ENCODE peak calls at places on chromosome 2, in ten cellular contexts. One of them, this sample, is unnamed.

GRCh38 chr2:26612522-26613240 is 28.5 kb downstream of the CIB4 start:
- DNase-seq in colonic mucosa: peak; percentile 39
- DNase-seq in heart right ventricle: peak; percentile 64
- DNase-seq in CD4-positive, alpha-beta memory T cell: no peak
- DNase-seq in Panc1: no peak
- DNase-seq in WERI-Rb-1: peak; percentile 90
- DNase-seq in IMR-90: no peak
- DNase-seq in endodermal cell: no peak
- DNase-seq in pancreas: peak; percentile 52
- DNase-seq in lower lobe of right lung: no peak
- DNase-seq in this sample: peak; percentile 49

GRCh38 chr2:237500681-237501424 is 13.8 kb downstream of the MLPH start:
- DNase-seq in colonic mucosa: no peak
- DNase-seq in heart right ventricle: no peak
- DNase-seq in CD4-positive, alpha-beta memory T cell: no peak
- DNase-seq in Panc1: peak; percentile 94
- DNase-seq in WERI-Rb-1: no peak
- DNase-seq in IMR-90: peak; percentile 100
- DNase-seq in endodermal cell: no peak
- DNase-seq in pancreas: no peak
- DNase-seq in lower lobe of right lung: no peak
- DNase-seq in this sample: peak; percentile 83

GRCh38 chr2:24970483-24971299 is 1.1 kb downstream of the DNAJC27 start:
- DNase-seq in colonic mucosa: peak; percentile 21
- DNase-seq in heart right ventricle: no peak
- DNase-seq in CD4-positive, alpha-beta memory T cell: no peak
- DNase-seq in Panc1: no peak
- DNase-seq in WERI-Rb-1: no peak
- DNase-seq in IMR-90: peak; percentile 30
- DNase-seq in endodermal cell: no peak
- DNase-seq in pancreas: no peak
- DNase-seq in lower lobe of right lung: no peak
- DNase-seq in this sample: peak; percentile 38

GRCh38 chr2:148044322-148044721 is 23.4 kb downstream of the MBD5 start:
- DNase-seq in colonic mucosa: no peak
- DNase-seq in heart right ventricle: no peak
- DNase-seq in CD4-positive, alpha-beta memory T cell: no peak
- DNase-seq in Panc1: no peak
- DNase-seq in WERI-Rb-1: no peak
- DNase-seq in IMR-90: no peak
- DNase-seq in endodermal cell: no peak
- DNase-seq in pancreas: no peak
- DNase-seq in lower lobe of right lung: no peak
- DNase-seq in this sample: no peak

GRCh38 chr2:72785517-72785916 is 40.3 kb downstream of the EXOC6B start:
- DNase-seq in colonic mucosa: no peak
- DNase-seq in heart right ventricle: no peak
- DNase-seq in CD4-positive, alpha-beta memory T cell: no peak
- DNase-seq in Panc1: no peak
- DNase-seq in WERI-Rb-1: no peak
- DNase-seq in IMR-90: no peak
- DNase-seq in endodermal cell: no peak
- DNase-seq in pancreas: no peak
- DNase-seq in lower lobe of right lung: no peak
- DNase-seq in this sample: peak; percentile 14

GRCh38 chr2:28661589-28662001 is 90.0 kb upstream of the PPP1CB start:
- DNase-seq in colonic mucosa: peak; percentile 85
- DNase-seq in heart right ventricle: peak; percentile 55
- DNase-seq in CD4-positive, alpha-beta memory T cell: no peak
- DNase-seq in Panc1: no peak
- DNase-seq in WERI-Rb-1: no peak
- DNase-seq in IMR-90: peak; percentile 88
- DNase-seq in endodermal cell: no peak
- DNase-seq in pancreas: peak; percentile 68
- DNase-seq in lower lobe of right lung: no peak
- DNase-seq in this sample: no peak

GRCh38 chr2:235511187-235511661 is 17.4 kb downstream of the AGAP1 start:
- DNase-seq in colonic mucosa: peak; percentile 78
- DNase-seq in heart right ventricle: no peak
- DNase-seq in CD4-positive, alpha-beta memory T cell: no peak
- DNase-seq in Panc1: no peak
- DNase-seq in WERI-Rb-1: no peak
- DNase-seq in IMR-90: peak; percentile 88
- DNase-seq in endodermal cell: peak; percentile 70
- DNase-seq in pancreas: peak; percentile 53
- DNase-seq in lower lobe of right lung: peak; percentile 63
- DNase-seq in this sample: peak; percentile 33

GRCh38 chr2:64210816-64211215 is 66.6 kb upstream of the PELI1 start:
- DNase-seq in colonic mucosa: peak; percentile 66
- DNase-seq in heart right ventricle: no peak
- DNase-seq in CD4-positive, alpha-beta memory T cell: no peak
- DNase-seq in Panc1: no peak
- DNase-seq in WERI-Rb-1: no peak
- DNase-seq in IMR-90: no peak
- DNase-seq in endodermal cell: no peak
- DNase-seq in pancreas: no peak
- DNase-seq in lower lobe of right lung: no peak
- DNase-seq in this sample: no peak

GRCh38 chr2:85547089-85547858 is 8.3 kb downstream of the MAT2A start:
- DNase-seq in colonic mucosa: no peak
- DNase-seq in heart right ventricle: no peak
- DNase-seq in CD4-positive, alpha-beta memory T cell: no peak
- DNase-seq in Panc1: no peak
- DNase-seq in WERI-Rb-1: no peak
- DNase-seq in IMR-90: no peak
- DNase-seq in endodermal cell: peak; percentile 61
- DNase-seq in pancreas: no peak
- DNase-seq in lower lobe of right lung: no peak
- DNase-seq in this sample: no peak
- H3K27ac ChIP-seq in colonic mucosa: no peak overlapping the region
- H3K27ac ChIP-seq in heart right ventricle: no peak overlapping the region
- H3K27ac ChIP-seq in CD4-positive, alpha-beta memory T cell: no peak overlapping the region
- H3K27ac ChIP-seq in Panc1: peak overlapping the region; percentile 100
- H3K27ac ChIP-seq in WERI-Rb-1: no peak overlapping the region
- H3K27ac ChIP-seq in IMR-90: peak overlapping the region; percentile 19
- H3K27ac ChIP-seq in endodermal cell: no peak overlapping the region
- H3K27ac ChIP-seq in pancreas: no peak overlapping the region
- H3K27ac ChIP-seq in lower lobe of right lung: no peak overlapping the region
- H3K27ac ChIP-seq in this sample: peak overlapping the region; percentile 35

DNA sequence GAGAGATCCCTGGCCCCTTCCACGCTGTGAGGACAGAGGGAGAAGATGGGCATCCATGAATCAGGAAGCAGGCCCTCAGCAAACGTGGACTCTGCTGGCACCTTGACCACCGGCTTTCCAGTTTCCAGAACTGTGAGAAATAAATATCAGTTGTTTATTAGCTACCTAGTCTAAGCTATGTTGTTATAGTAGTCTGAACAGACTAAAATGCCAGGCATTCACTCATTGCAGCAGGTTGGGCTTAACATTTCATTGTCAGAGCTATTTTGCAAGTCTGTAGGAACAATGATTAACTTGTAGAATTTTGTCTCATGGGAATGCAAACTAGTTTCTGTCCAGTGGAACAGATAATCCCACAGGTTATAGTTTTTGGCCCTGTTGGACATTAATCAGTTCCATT is 24.8 kb upstream of the TBC1D8 start:
- DNase-seq in colonic mucosa: no peak
- DNase-seq in heart right ventricle: no peak
- DNase-seq in CD4-positive, alpha-beta memory T cell: no peak
- DNase-seq in Panc1: no peak
- DNase-seq in WERI-Rb-1: no peak
- DNase-seq in IMR-90: no peak
- DNase-seq in endodermal cell: no peak
- DNase-seq in pancreas: no peak
- DNase-seq in lower lobe of right lung: no peak
- DNase-seq in this sample: no peak
- H3K27ac ChIP-seq in colonic mucosa: no peak overlapping the region
- H3K27ac ChIP-seq in heart right ventricle: no peak overlapping the region
- H3K27ac ChIP-seq in CD4-positive, alpha-beta memory T cell: no peak overlapping the region
- H3K27ac ChIP-seq in Panc1: no peak overlapping the region
- H3K27ac ChIP-seq in WERI-Rb-1: no peak overlapping the region
- H3K27ac ChIP-seq in IMR-90: no peak overlapping the region
- H3K27ac ChIP-seq in endodermal cell: no peak overlapping the region
- H3K27ac ChIP-seq in pancreas: peak overlapping the region; percentile 48
- H3K27ac ChIP-seq in lower lobe of right lung: no peak overlapping the region
- H3K27ac ChIP-seq in this sample: no peak overlapping the region

DNA sequence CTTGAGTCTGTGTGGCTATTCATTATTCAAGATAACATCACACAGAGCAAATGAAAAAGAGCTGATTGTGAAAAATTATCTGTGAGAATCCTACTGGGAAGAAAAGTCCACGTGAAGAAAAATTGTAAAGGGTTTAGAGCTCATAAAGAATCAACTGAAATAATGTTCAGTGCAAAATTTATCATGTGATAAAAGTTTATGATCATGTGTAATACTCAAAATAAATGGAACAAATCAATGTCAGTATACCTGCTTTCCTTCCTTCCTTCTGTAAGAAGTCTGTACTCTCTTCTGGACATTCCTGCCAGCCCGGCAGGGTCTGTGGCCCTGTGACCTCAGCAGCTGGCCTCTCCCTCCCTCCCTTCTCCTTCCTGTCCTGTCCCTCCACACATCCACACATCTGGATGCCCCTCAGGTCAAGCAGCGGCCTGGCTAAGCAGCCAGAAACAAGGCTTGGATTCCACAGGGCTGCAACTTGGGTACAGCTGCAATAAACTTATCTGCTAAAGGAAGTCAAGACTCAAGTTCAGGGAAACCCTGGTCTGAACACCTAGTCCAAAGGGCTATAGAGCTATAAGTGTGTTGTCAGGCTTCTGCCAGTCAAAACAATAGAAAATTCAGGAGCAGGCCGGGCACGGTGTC is 172.1 kb downstream of the MREG start:
- DNase-seq in colonic mucosa: peak; percentile 50
- DNase-seq in heart right ventricle: no peak
- DNase-seq in CD4-positive, alpha-beta memory T cell: no peak
- DNase-seq in Panc1: no peak
- DNase-seq in WERI-Rb-1: no peak
- DNase-seq in IMR-90: no peak
- DNase-seq in endodermal cell: no peak
- DNase-seq in pancreas: no peak
- DNase-seq in lower lobe of right lung: no peak
- DNase-seq in this sample: no peak
- H3K27ac ChIP-seq in colonic mucosa: peak overlapping the region; percentile 59
- H3K27ac ChIP-seq in heart right ventricle: no peak overlapping the region
- H3K27ac ChIP-seq in CD4-positive, alpha-beta memory T cell: no peak overlapping the region
- H3K27ac ChIP-seq in Panc1: no peak overlapping the region
- H3K27ac ChIP-seq in WERI-Rb-1: no peak overlapping the region
- H3K27ac ChIP-seq in IMR-90: no peak overlapping the region
- H3K27ac ChIP-seq in endodermal cell: no peak overlapping the region
- H3K27ac ChIP-seq in pancreas: no peak overlapping the region
- H3K27ac ChIP-seq in lower lobe of right lung: no peak overlapping the region
- H3K27ac ChIP-seq in this sample: no peak overlapping the region

GRCh38 chr2:66730429-66730828 is 295.5 kb downstream of the MEIS1 start:
- DNase-seq in colonic mucosa: no peak
- DNase-seq in heart right ventricle: no peak
- DNase-seq in CD4-positive, alpha-beta memory T cell: no peak
- DNase-seq in Panc1: no peak
- DNase-seq in WERI-Rb-1: no peak
- DNase-seq in IMR-90: no peak
- DNase-seq in endodermal cell: no peak
- DNase-seq in pancreas: no peak
- DNase-seq in lower lobe of right lung: no peak
- DNase-seq in this sample: no peak
- H3K27ac ChIP-seq in colonic mucosa: no peak overlapping the region
- H3K27ac ChIP-seq in heart right ventricle: no peak overlapping the region
- H3K27ac ChIP-seq in CD4-positive, alpha-beta memory T cell: no peak overlapping the region
- H3K27ac ChIP-seq in Panc1: no peak overlapping the region
- H3K27ac ChIP-seq in WERI-Rb-1: no peak overlapping the region
- H3K27ac ChIP-seq in IMR-90: no peak overlapping the region
- H3K27ac ChIP-seq in endodermal cell: no peak overlapping the region
- H3K27ac ChIP-seq in pancreas: no peak overlapping the region
- H3K27ac ChIP-seq in lower lobe of right lung: no peak overlapping the region
- H3K27ac ChIP-seq in this sample: no peak overlapping the region

DNA sequence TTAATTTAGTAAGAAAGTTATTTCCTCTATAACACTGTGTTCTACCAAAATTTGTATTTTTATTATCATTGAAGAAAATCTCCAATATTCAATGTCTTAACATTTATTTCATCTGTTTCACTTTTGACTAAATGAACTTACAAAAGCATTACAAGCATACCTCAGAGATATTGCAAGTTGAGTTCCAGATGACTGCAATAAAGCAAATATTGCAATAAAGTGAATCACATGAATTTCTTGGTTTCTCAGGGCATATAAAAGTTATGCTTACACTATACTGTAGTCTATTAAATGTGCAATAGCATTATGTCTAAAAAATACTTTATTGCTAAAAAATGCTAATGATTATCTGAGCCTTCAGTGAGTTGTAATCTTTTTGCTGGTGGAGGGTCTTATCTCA is 78.3 kb downstream of the TTC32 start:
- DNase-seq in colonic mucosa: no peak
- DNase-seq in heart right ventricle: no peak
- DNase-seq in CD4-positive, alpha-beta memory T cell: no peak
- DNase-seq in Panc1: no peak
- DNase-seq in WERI-Rb-1: no peak
- DNase-seq in IMR-90: peak; percentile 31
- DNase-seq in endodermal cell: no peak
- DNase-seq in pancreas: no peak
- DNase-seq in lower lobe of right lung: no peak
- DNase-seq in this sample: no peak
- H3K27ac ChIP-seq in colonic mucosa: no peak overlapping the region
- H3K27ac ChIP-seq in heart right ventricle: no peak overlapping the region
- H3K27ac ChIP-seq in CD4-positive, alpha-beta memory T cell: no peak overlapping the region
- H3K27ac ChIP-seq in Panc1: no peak overlapping the region
- H3K27ac ChIP-seq in WERI-Rb-1: no peak overlapping the region
- H3K27ac ChIP-seq in IMR-90: no peak overlapping the region
- H3K27ac ChIP-seq in endodermal cell: no peak overlapping the region
- H3K27ac ChIP-seq in pancreas: no peak overlapping the region
- H3K27ac ChIP-seq in lower lobe of right lung: no peak overlapping the region
- H3K27ac ChIP-seq in this sample: no peak overlapping the region

DNA sequence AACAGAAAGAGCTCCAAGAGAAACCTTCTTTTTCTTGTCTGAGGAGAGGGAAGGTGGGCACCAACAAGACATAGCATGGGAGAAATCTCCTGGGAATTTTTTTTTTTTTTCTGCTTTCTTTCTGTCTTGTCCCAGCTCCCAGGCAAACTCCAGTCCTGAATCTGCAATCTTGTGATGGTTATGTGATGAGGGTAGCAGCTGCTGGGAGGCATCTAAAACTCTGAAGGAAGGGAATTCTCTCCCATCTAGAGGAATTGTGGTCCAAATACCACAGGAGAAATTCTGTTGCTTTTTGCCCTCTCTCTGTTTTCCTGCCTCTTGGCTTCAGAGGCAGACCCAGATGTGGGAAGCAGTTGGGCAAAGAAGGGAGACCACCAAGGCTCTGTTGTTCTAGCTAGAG is 16.7 kb downstream of the SCRN3 start:
- DNase-seq in colonic mucosa: no peak
- DNase-seq in heart right ventricle: no peak
- DNase-seq in CD4-positive, alpha-beta memory T cell: no peak
- DNase-seq in Panc1: no peak
- DNase-seq in WERI-Rb-1: no peak
- DNase-seq in IMR-90: no peak
- DNase-seq in endodermal cell: no peak
- DNase-seq in pancreas: no peak
- DNase-seq in lower lobe of right lung: no peak
- DNase-seq in this sample: no peak
- H3K27ac ChIP-seq in colonic mucosa: no peak overlapping the region
- H3K27ac ChIP-seq in heart right ventricle: no peak overlapping the region
- H3K27ac ChIP-seq in CD4-positive, alpha-beta memory T cell: no peak overlapping the region
- H3K27ac ChIP-seq in Panc1: no peak overlapping the region
- H3K27ac ChIP-seq in WERI-Rb-1: no peak overlapping the region
- H3K27ac ChIP-seq in IMR-90: no peak overlapping the region
- H3K27ac ChIP-seq in endodermal cell: no peak overlapping the region
- H3K27ac ChIP-seq in pancreas: no peak overlapping the region
- H3K27ac ChIP-seq in lower lobe of right lung: no peak overlapping the region
- H3K27ac ChIP-seq in this sample: no peak overlapping the region